ENCODE peak calls at places on chromosomes 1 and 21, in five cellular contexts. Q is heart left ventricle, A is tibial nerve, X is IMR-90, I is lower leg skin. L is an unnamed sample.

GRCh38 chr21:32389337-32390015 is 3.3 kb downstream of the URB1 start:
- DNase-seq in Q (no peak), A (no peak), X (peak; percentile 51), I (no peak), L (no peak)

GRCh38 chr1:54199151-54199764 is 572 bp downstream of the CYB5RL start:
- DNase-seq in Q (no peak), A (no peak), X (no peak), I (no peak), L (no peak)

GRCh38 chr1:19885821-19886220 is 3.6 kb downstream of the OTUD3 start:
- DNase-seq in Q (no peak), A (no peak), X (peak; percentile 38), I (no peak), L (no peak)

GRCh38 chr1:23483327-23484252 is at the start of gene ASAP3:
- DNase-seq in Q (peak; percentile 72), A (peak; percentile 19), X (peak; percentile 41), I (peak; percentile 30), L (peak; percentile 63)

GRCh38 chr1:86520789-86521521 is 25.9 kb upstream of the CLCA4 start:
- DNase-seq in Q (no peak), A (no peak), X (no peak), I (no peak), L (no peak)

GRCh38 chr21:45792682-45793383 is 149.3 kb downstream of the PCBP3 start:
- DNase-seq in Q (no peak), A (no peak), X (no peak), I (no peak), L (no peak)

GRCh38 chr1:45643341-45643740 is 19.5 kb upstream of the CCDC17 start:
- DNase-seq in Q (no peak), A (no peak), X (no peak), I (no peak), L (no peak)

GRCh38 chr1:234218078-234218477 is 155.2 kb upstream of the COA6 start:
- DNase-seq in Q (no peak), A (no peak), X (no peak), I (no peak), L (no peak)

GRCh38 chr1:86155807-86156561 is 588 bp downstream of the COL24A1 start:
- DNase-seq in Q (peak; percentile 59), A (no peak), X (peak; percentile 65), I (no peak), L (peak; percentile 39)

GRCh38 chr1:87450615-87451209 is 122.0 kb downstream of the LMO4 start:
- DNase-seq in Q (no peak), A (no peak), X (no peak), I (no peak), L (no peak)

GRCh38 chr21:26422138-26422537 is 150.9 kb downstream of the CYYR1 start:
- DNase-seq in Q (no peak), A (no peak), X (no peak), I (no peak), L (no peak)

GRCh38 chr1:31376374-31377134 is 3.7 kb upstream of the FABP3 start:
- DNase-seq in Q (no peak), A (no peak), X (peak; percentile 98), I (no peak), L (no peak)

GRCh38 chr1:224535641-224536040 is 80.5 kb upstream of the CNIH3 start:
- DNase-seq in Q (no peak), A (no peak), X (no peak), I (no peak), L (no peak)

GRCh38 chr1:171254859-171255258 is 6.6 kb downstream of the FMO1 start:
- DNase-seq in Q (no peak), A (no peak), X (peak; percentile 47), I (no peak), L (no peak)

GRCh38 chr1:59028052-59028451 is 244.2 kb upstream of the JUN start:
- DNase-seq in Q (no peak), A (no peak), X (no peak), I (no peak), L (no peak)

GRCh38 chr1:162230096-162230495 is 146.6 kb downstream of the SPATA46 start:
- DNase-seq in Q (no peak), A (no peak), X (no peak), I (no peak), L (no peak)

GRCh38 chr21:44615466-44615865 is 3.6 kb downstream of the KRTAP10-8 start:
- DNase-seq in Q (no peak), A (no peak), X (no peak), I (no peak), L (no peak)

GRCh38 chr21:45285266-45285931 is 2.3 kb downstream of the POFUT2 start:
- DNase-seq in Q (no peak), A (peak; percentile 9), X (no peak), I (no peak), L (no peak)

GRCh38 chr1:65992160-65993046 is 199.7 kb downstream of the PDE4B start:
- DNase-seq in Q (no peak), A (no peak), X (no peak), I (no peak), L (no peak)

GRCh38 chr1:66725885-66726665 is 26.2 kb upstream of the DYNLT5 start:
- DNase-seq in Q (no peak), A (peak; percentile 16), X (peak; percentile 81), I (peak; percentile 43), L (peak; percentile 51)

GRCh38 chr1:40372658-40373322 is 737 bp upstream of the SMAP2 start:
- DNase-seq in Q (no peak), A (no peak), X (no peak), I (no peak), L (no peak)

GRCh38 chr1:40377512-40377911 is 4.0 kb downstream of the SMAP2 start:
- DNase-seq in Q (no peak), A (no peak), X (no peak), I (no peak), L (no peak)

GRCh38 chr1:40371707-40372258 is 1.7 kb upstream of the SMAP2 start:
- DNase-seq in Q (no peak), A (no peak), X (no peak), I (no peak), L (no peak)

DNA sequence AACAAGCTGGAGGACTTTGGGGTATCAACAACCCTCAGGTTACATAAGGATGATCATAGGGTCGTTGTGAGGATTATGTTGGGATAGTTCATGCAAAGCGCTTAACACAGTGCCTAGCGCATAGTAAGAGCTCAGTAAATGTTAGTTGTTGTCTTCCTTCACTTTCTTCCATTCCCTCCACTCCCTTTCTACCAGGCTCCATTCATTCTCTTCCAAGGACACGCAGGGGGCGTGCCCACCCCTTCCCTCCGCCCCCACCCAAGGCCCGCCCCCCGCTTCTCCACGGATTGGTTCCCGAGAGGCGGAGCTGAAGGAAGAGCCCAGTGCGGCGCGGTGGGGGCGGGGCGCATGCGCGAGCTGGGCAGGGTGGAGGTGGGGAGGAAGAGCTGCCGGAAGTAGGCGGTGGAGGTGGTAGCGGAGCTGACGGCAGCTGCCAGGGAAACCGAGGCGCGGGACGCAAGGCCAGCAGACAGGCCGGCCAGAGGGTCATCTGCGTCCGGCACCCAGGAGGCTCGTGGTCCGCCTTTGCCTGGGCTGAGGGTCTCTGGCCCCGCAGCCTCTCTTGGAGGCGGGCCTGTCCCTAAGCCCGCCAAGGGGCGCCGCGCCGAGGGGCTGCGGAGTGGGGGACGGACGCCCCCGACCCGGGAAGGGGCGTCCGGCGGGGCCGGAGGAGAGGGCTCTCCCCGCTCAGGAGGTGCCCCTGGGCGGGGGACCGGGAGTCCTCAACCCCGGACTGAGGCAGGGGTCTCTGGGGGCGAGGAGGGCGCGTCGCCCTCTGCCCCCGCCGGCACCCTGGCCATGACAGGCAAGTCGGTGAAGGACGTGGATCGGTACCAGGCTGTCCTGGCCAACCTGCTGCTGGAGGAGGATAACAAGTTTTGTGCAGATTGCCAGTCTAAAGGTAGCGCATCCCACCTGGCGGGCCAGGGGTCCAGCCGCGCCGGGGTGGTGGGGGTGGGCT is at the start of gene SMAP2:
- DNase-seq in Q (peak; percentile 98), A (peak; percentile 90), X (peak; percentile 92), I (peak; percentile 93), L (peak; percentile 96)
- TF ChIP-seq POLR2A in Q (no peak), A (peak; percentile 49), X (peak; percentile 79), I (no peak), L (no peak)

GRCh38 chr1:198560093-198560638 is 19.7 kb upstream of the ATP6V1G3 start:
- DNase-seq in Q (no peak), A (no peak), X (no peak), I (no peak), L (no peak)

GRCh38 chr1:198558402-198558801 is 17.9 kb upstream of the ATP6V1G3 start:
- DNase-seq in Q (no peak), A (no peak), X (no peak), I (no peak), L (no peak)

GRCh38 chr1:198563578-198563977 is 23.1 kb upstream of the ATP6V1G3 start:
- DNase-seq in Q (no peak), A (no peak), X (peak; percentile 1), I (no peak), L (no peak)

GRCh38 chr1:198556969-198557368 is 16.5 kb upstream of the ATP6V1G3 start:
- DNase-seq in Q (peak; percentile 61), A (no peak), X (no peak), I (peak; percentile 51), L (peak; percentile 17)

DNA sequence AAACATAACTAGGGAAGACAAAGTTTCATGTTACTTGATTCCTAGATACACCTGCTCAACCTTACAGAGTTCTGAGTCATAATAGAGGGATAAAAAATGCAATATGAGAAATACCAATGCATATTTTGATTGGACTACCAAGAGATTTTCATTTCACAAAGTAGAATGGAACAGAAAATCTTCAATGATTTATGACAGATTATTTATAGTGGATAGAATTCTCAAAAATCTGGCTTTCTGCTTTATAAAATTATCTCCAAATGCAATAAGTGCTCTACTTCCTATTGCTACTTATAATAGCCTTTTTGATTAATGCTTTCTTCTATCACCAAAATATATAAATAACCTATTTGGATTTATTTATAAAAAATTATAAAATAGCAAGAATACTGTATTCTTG is 18.9 kb upstream of the ATP6V1G3 start:
- DNase-seq in Q (no peak), A (no peak), X (no peak), I (no peak), L (no peak)
- TF ChIP-seq POLR2A in Q (no peak), A (no peak), X (no peak), I (no peak), L (no peak)

GRCh38 chr1:155001688-155002474 is 721 bp upstream of the ZBTB7B start:
- DNase-seq in Q (peak; percentile 100), A (peak; percentile 100), X (peak; percentile 99), I (peak; percentile 100), L (peak; percentile 100)
- TF ChIP-seq POLR2A in Q (no peak), A (peak; percentile 91), X (no peak), I (no peak), L (peak; percentile 69)

GRCh38 chr1:43650306-43650941 is 475 bp downstream of the KDM4A start:
- DNase-seq in Q (peak; percentile 94), A (peak; percentile 93), X (peak; percentile 99), I (peak; percentile 97), L (peak; percentile 97)
- TF ChIP-seq POLR2A in Q (peak; percentile 89), A (peak; percentile 86), X (peak; percentile 100), I (no peak), L (peak; percentile 58)

GRCh38 chr1:212794561-212795014 is 2.9 kb downstream of the TATDN3 start:
- DNase-seq in Q (no peak), A (no peak), X (no peak), I (no peak), L (no peak)
- TF ChIP-seq POLR2A in Q (no peak), A (no peak), X (no peak), I (no peak), L (no peak)

GRCh38 chr1:119516680-119517079 is 9.7 kb downstream of the HSD3B1 start:
- DNase-seq in Q (no peak), A (no peak), X (no peak), I (no peak), L (no peak)
- TF ChIP-seq POLR2A in Q (no peak), A (no peak), X (no peak), I (no peak), L (no peak)

L was measured in thyroid gland.